ENCODE peak calls at places on chromosomes 16 and 17, in eight cellular contexts. F is colonic mucosa, E is endothelial cell of umbilical vein, J is tibial nerve, Z is mucosa of descending colon, K is fibroblast of lung, B is cardiac muscle cell, S is lung. L is an unnamed sample. For H3K36me3, the result is how much of the 10 kb centered on the place peaks cover.

GRCh38 chr17:57604771-57605733 is 140.0 kb downstream of the CCDC182 start:
- DNase-seq in J (no peak), S (no peak), E (no peak), F (peak), K (peak), B (peak), Z (peak), L (no peak)

GRCh38 chr17:66285149-66285548 is 17.3 kb upstream of the PRKCA start:
- DNase-seq in S (no peak), K (no peak), J (no peak), B (no peak), Z (no peak), F (no peak), E (no peak), L (no peak)

GRCh38 chr16:30527635-30528178 is 1.3 kb upstream of the ZNF768 start:
- DNase-seq in E (no peak), Z (peak), J (no peak), B (no peak), S (no peak), K (no peak), F (peak), L (no peak)

GRCh38 chr17:41455236-41455635 is 11.9 kb downstream of the KRT32 start:
- DNase-seq in S (no peak), E (no peak), F (no peak), B (no peak), Z (no peak), K (peak), J (no peak), L (no peak)

GRCh38 chr16:74186589-74186988 is 110.0 kb upstream of the PSMD7 start:
- DNase-seq in Z (no peak), E (no peak), B (no peak), S (no peak), J (no peak), K (peak), F (no peak), L (no peak)

GRCh38 chr16:87093804-87094203 is 223.4 kb downstream of the C16orf95 start:
- DNase-seq in E (no peak), J (no peak), K (no peak), Z (no peak), S (no peak), F (no peak), B (no peak), L (no peak)

GRCh38 chr17:27586203-27586701 is 44.7 kb upstream of the LGALS9 start:
- DNase-seq in S (no peak), B (no peak), J (no peak), K (peak), Z (no peak), F (no peak), E (no peak), L (no peak)

GRCh38 chr17:39229274-39229913 is 3.6 kb upstream of the STAC2 start:
- DNase-seq in B (no peak), E (no peak), F (no peak), K (peak), S (no peak), Z (no peak), J (no peak), L (no peak)

GRCh38 chr17:66522591-66523272 is 220.3 kb downstream of the PRKCA start:
- DNase-seq in J (no peak), Z (no peak), K (peak), S (no peak), E (no peak), B (no peak), F (no peak), L (no peak)

GRCh38 chr16:50688867-50689266 is 4.5 kb upstream of the NOD2 start:
- DNase-seq in B (no peak), F (no peak), J (no peak), Z (no peak), E (no peak), S (no peak), K (no peak), L (no peak)

GRCh38 chr17:51228177-51228576 is 31.7 kb downstream of the MBTD1 start:
- DNase-seq in Z (no peak), F (no peak), E (no peak), J (no peak), B (no peak), S (no peak), K (peak), L (no peak)

GRCh38 chr17:76968707-76969597 is 100.7 kb downstream of the MGAT5B start:
- DNase-seq in J (no peak), B (peak), E (no peak), Z (peak), K (peak), F (peak), S (peak), L (no peak)

GRCh38 chr16:396605-397004 is 394 bp upstream of the NME4 start:
- DNase-seq in E (peak), J (no peak), S (no peak), Z (no peak), F (no peak), K (peak), B (peak), L (no peak)

GRCh38 chr17:76345377-76345945 is 8.3 kb downstream of the PRPSAP1 start:
- DNase-seq in F (no peak), E (no peak), J (no peak), Z (no peak), S (no peak), B (no peak), K (no peak), L (no peak)

GRCh38 chr17:55959756-55960155 is 193.5 kb upstream of the ANKFN1 start:
- DNase-seq in S (no peak), J (no peak), K (no peak), Z (no peak), F (no peak), B (no peak), E (no peak), L (no peak)

GRCh38 chr16:24102120-24102740 is 153.9 kb upstream of the CACNG3 start:
- DNase-seq in S (no peak), K (no peak), B (no peak), E (no peak), F (no peak), J (no peak), Z (no peak), L (no peak)

GRCh38 chr17:48825446-48826381 is 5.1 kb upstream of the CALCOCO2 start:
- DNase-seq in E (no peak), K (peak), B (no peak), F (no peak), J (no peak), Z (no peak), S (no peak), L (no peak)

GRCh38 chr16:85256190-85256739 is 144.0 kb upstream of the CIBAR2 start:
- DNase-seq in E (no peak), F (no peak), S (no peak), B (no peak), K (no peak), J (no peak), Z (no peak), L (no peak)
- H3K36me3 ChIP-seq in E (under half), F (under half), S (under half), B (under half), K (under half), J (under half), Z (under half), L (under half)

DNA sequence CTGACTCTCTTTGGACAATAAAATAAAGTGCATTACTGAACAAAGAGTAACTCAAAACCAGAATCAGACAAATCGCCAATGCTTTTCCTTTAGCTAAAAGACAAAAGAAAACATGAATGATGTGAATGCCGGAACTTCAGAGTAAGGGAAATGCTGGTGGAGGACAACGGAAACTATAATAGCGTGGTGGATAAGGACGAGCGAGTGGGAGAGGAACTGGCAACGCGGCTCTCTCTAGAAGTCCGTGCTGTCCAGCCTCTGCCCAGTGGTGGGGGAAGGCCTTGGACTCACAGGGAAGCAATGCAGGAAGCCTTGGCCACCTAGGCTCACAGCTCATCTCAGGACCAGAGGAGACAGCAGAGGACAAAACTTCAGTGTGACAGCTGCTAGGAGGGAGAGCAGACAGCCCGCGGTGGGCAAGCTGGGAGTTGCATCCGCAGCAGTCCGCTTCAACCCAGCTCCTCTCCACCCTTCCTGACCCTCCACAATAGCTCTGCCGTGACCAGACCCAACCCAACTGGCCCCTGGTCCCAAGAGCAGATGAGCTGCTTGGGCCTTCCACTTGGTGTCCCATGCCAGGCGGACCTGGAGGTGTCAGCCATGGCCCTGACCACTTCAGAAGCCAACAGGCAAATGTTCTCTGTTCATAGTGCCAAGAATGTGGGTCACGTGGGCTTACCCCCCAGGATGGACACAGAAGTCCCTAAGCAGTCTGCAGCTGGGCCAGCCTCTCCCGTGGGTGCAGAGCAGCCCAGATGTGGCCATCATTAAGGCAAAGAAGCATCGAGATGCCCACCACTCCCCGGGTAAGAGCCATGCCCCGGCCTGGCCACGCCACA is 5.3 kb upstream of the FAAP100 start:
- DNase-seq in E (no peak), F (no peak), B (no peak), J (no peak), S (no peak), K (no peak), Z (no peak), L (no peak)
- H3K36me3 ChIP-seq in E (under half), F (under half), B (under half), J (under half), S (under half), K (under half), Z (under half), L (under half)

GRCh38 chr17:32446949-32447348 is 2.6 kb downstream of the PSMD11 start:
- DNase-seq in J (no peak), K (no peak), Z (no peak), E (no peak), S (no peak), B (no peak), F (no peak), L (no peak)
- H3K36me3 ChIP-seq in J (under half), K (under half), Z (under half), E (under half), S (under half), B (under half), F (under half), L (under half)

DNA sequence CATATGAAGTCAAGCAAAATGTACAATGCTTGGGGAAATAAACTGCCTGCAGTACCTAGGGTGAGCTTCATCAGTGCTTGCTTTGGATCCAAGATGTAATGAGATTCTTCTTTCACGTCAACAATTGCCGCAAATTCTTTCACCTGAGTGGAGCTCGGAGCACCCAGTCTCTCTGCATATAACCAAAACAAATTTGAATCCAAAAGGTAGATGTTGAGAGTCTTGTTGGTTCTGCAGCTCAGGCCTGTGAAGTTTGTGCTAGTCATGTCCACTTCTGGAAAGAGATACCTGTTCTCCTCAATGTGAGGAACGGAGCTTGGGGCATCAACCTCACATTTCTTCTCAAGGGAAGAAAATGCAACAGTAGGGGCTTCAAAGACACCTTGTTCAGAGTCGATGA is 23.0 kb downstream of the SNN start:
- DNase-seq in Z (no peak), F (no peak), J (no peak), K (no peak), S (no peak), E (no peak), B (no peak), L (no peak)
- H3K36me3 ChIP-seq in Z (under half), F (under half), J (under half), K (under half), S (under half), E (under half), B (under half), L (under half)